ENCODE peak calls at places on chromosomes 4 and X, in four cellular contexts. V is SK-N-SH, S is HepG2, E is GM12878. M is an unnamed sample.

GRCh38 chr4:125676156-125676555 is 361.4 kb downstream of the FAT4 start:
- DNase-seq in V (no peak), S (no peak), E (no peak), M (no peak)

GRCh38 chr4:151238477-151238876 is 38.5 kb upstream of the PRSS48 start:
- DNase-seq in V (no peak), S (no peak), E (no peak), M (no peak)

GRCh38 chrX:16603822-16604221 is 46.1 kb upstream of the S100G start:
- DNase-seq in V (no peak), S (peak), E (no peak), M (no peak)

GRCh38 chr4:1582227-1582626 is 101.9 kb downstream of the FAM53A start:
- DNase-seq in V (no peak), S (no peak), E (no peak), M (no peak)

GRCh38 chr4:120682981-120683380 is 239.5 kb downstream of the PRDM5 start:
- DNase-seq in V (no peak), S (no peak), E (no peak), M (no peak)

GRCh38 chr4:41437264-41437566 is 100.7 kb upstream of the LIMCH1 start:
- DNase-seq in V (no peak), S (no peak), E (no peak), M (no peak)

GRCh38 chr4:184473265-184473514 is 1.2 kb downstream of the IRF2 start:
- DNase-seq in V (no peak), S (no peak), E (no peak), M (no peak)

GRCh38 chr4:53914313-53915016 is 149.9 kb downstream of the CHIC2 start:
- DNase-seq in V (no peak), S (no peak), E (no peak), M (no peak)

GRCh38 chrX:6163761-6164160 is 64.9 kb downstream of the NLGN4X start:
- DNase-seq in V (no peak), S (no peak), E (no peak), M (no peak)

GRCh38 chr4:3413217-3413671 is 28.5 kb upstream of the HGFAC start:
- DNase-seq in V (no peak), S (no peak), E (no peak), M (no peak)

GRCh38 chr4:183444149-183444952 is at the start of gene CDKN2AIP:
- DNase-seq in V (peak), S (peak), E (peak), M (peak)

GRCh38 chr4:127268367-127268766 is 364.4 kb upstream of the INTU start:
- DNase-seq in V (no peak), S (no peak), E (no peak), M (no peak)

GRCh38 chr4:20809796-20810195 is 109.5 kb downstream of the PACRGL start:
- DNase-seq in V (no peak), S (peak), E (no peak), M (no peak)

GRCh38 chrX:153381684-153382532 is 19.2 kb downstream of the PNMA6E start:
- DNase-seq in V (peak), S (peak), E (no peak), M (peak)

GRCh38 chr4:94375364-94375763 is 32.7 kb upstream of the HPGDS start:
- DNase-seq in V (no peak), S (no peak), E (no peak), M (peak)

GRCh38 chr4:154822775-154823174 is 41.7 kb downstream of the RBM46 start:
- DNase-seq in V (no peak), S (no peak), E (no peak), M (no peak)

GRCh38 chr4:47824844-47825243 is 13.0 kb downstream of the CORIN start:
- DNase-seq in V (peak), S (no peak), E (no peak), M (no peak)

GRCh38 chr4:88820723-88821368 is 123.2 kb upstream of the NAP1L5 start:
- DNase-seq in V (no peak), S (no peak), E (no peak), M (no peak)

GRCh38 chr4:108483650-108484049 is 136.7 kb upstream of the RPL34 start:
- DNase-seq in V (no peak), S (no peak), E (no peak), M (no peak)
- TF ChIP-seq NFIC in V (no peak), S (no peak), E (no peak), M (no peak)

DNA sequence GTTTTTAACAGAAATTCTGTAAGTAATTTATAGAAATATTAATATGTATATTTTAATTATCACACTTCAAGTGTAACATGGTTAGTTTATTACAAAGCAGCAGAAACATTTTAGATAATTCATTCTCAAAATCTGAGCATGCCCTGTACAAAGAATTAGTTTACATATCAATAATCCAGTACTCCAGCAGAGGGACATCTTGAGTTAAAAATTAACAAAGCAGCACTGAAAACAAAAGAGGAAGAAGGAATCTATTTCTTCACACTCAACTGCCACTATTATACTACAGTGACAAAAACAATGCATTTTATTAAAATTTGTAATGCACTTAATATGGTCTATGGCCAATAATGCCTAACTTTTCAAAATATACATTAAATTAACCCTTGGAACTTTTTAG is 179.1 kb upstream of the KLHL4 start:
- DNase-seq in V (no peak), S (peak), E (no peak), M (no peak)
- TF ChIP-seq NFIC in V (no peak), S (no peak), E (no peak), M (no peak)

DNA sequence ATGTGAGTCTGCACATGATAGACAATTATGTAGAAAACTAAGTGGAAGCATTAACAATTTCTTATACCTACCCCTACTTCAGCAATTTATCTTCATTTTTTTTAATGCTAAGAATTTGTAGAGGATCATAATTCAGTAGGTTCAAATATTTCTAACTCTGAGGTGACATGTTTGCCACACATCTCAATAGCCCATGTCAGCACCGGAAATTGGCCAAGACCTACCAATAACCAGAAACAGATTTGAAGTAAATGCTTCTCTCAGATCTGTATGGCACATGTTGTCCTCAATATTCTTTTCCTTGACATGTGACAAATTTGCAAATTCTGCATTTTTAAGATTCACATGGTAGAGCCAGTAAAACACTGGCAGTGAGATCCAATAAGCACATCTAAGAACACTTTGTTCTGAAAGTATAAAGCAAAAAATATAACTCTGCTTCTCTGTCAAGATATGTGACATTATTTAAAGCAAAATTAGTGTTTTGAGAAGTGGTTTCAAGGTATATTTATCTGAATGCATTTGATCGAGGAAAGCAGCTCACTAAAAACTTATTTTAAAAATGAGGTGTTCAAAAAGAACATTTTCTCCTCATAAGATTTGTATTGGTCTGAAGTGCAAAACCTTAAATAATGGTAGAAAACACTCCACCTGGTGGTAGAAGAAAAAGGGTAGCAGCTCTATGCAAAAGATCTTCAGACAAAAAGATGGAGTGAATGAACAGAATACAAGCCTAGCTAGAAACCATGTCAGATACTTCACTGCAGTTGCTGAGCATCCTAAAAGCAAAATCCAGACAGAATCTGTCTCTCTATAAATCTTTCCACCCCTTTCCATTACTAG is 513.9 kb upstream of the FAM241A start:
- DNase-seq in V (no peak), S (no peak), E (no peak), M (no peak)
- TF ChIP-seq NFIC in V (no peak), S (no peak), E (no peak), M (no peak)

DNA sequence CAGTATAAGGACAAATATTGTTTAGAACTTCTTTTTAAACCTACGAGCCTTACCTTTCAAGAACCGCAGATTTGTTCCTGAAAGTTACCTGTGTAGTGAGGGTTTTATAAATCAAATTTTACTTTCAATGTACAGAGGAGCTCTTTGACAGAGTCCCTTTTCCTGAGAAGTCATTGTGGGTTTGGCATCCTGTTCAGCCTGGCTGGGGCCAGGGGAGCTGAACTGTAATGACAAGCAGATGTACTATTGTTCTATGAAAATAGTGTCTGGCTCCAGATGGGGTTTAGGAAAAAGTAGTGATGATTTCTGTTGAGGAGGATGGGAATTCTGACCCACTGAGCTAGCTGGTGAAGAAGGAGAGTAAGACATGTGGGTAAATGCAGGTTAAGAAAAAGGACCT is 196.2 kb upstream of the PGRMC2 start:
- DNase-seq in V (peak), S (no peak), E (no peak), M (no peak)
- TF ChIP-seq NFIC in V (peak), S (no peak), E (no peak), M (no peak)

M was measured in K562.